ENCODE peak calls at places on chromosome 9, in seven cellular contexts. P, G, N, I, F, R and H are unnamed samples.

GRCh38 chr9:109600142-109600541 is 102.0 kb upstream of the PTPN3 start:
- DNase-seq in P (no peak), G (peak; percentile 78), N (peak; percentile 62), I (peak; percentile 97), F (peak; percentile 56), R (peak; percentile 92), H (no peak)

GRCh38 chr9:6910032-6910431 is 152.3 kb downstream of the KDM4C start:
- DNase-seq in P (no peak), G (peak; percentile 25), N (no peak), I (no peak), F (peak; percentile 56), R (no peak), H (no peak)

GRCh38 chr9:105187781-105188180 is 56.7 kb upstream of the SLC44A1 start:
- DNase-seq in P (no peak), G (peak; percentile 90), N (no peak), I (no peak), F (peak; percentile 93), R (peak; percentile 76), H (no peak)

GRCh38 chr9:25658587-25658986 is 19.7 kb downstream of the TUSC1 start:
- DNase-seq in P (no peak), G (no peak), N (no peak), I (no peak), F (peak; percentile 2), R (no peak), H (no peak)

GRCh38 chr9:114371986-114372917 is 15.5 kb downstream of the AKNA start:
- DNase-seq in P (no peak), G (no peak), N (no peak), I (no peak), F (peak; percentile 22), R (no peak), H (no peak)

GRCh38 chr9:126915281-126915816 is 767 bp downstream of the RALGPS1 start:
- DNase-seq in P (no peak), G (no peak), N (no peak), I (no peak), F (no peak), R (no peak), H (no peak)

GRCh38 chr9:130303613-130304055 is 38.1 kb downstream of the HMCN2 start:
- DNase-seq in P (no peak), G (no peak), N (peak; percentile 51), I (no peak), F (no peak), R (no peak), H (no peak)

GRCh38 chr9:14433293-14433818 is 119.4 kb upstream of the NFIB start:
- DNase-seq in P (no peak), G (no peak), N (no peak), I (no peak), F (peak; percentile 38), R (no peak), H (no peak)

GRCh38 chr9:131500939-131501541 is 1.7 kb upstream of the POMT1 start:
- DNase-seq in P (no peak), G (peak; percentile 70), N (peak; percentile 48), I (peak; percentile 20), F (peak; percentile 49), R (peak; percentile 61), H (no peak)

GRCh38 chr9:133396952-133397351 is 20.8 kb downstream of the STKLD1 start:
- DNase-seq in P (no peak), G (no peak), N (peak; percentile 47), I (peak; percentile 45), F (peak; percentile 15), R (no peak), H (no peak)

GRCh38 chr9:129204840-129205239 is 26.8 kb upstream of the IER5L start:
- DNase-seq in P (no peak), G (peak; percentile 23), N (no peak), I (no peak), F (no peak), R (no peak), H (no peak)

GRCh38 chr9:105103776-105104175 is 140.7 kb upstream of the SLC44A1 start:
- DNase-seq in P (no peak), G (no peak), N (no peak), I (no peak), F (peak; percentile 49), R (no peak), H (no peak)

GRCh38 chr9:27335088-27335487 is 38.1 kb upstream of the EQTN start:
- DNase-seq in P (no peak), G (no peak), N (no peak), I (no peak), F (no peak), R (no peak), H (no peak)

GRCh38 chr9:78871452-78872331 is 574.8 kb downstream of the PSAT1 start:
- DNase-seq in P (no peak), G (peak; percentile 95), N (no peak), I (peak; percentile 39), F (peak; percentile 91), R (peak; percentile 68), H (no peak)

GRCh38 chr9:6644346-6645152 is 980 bp downstream of the GLDC start:
- DNase-seq in P (no peak), G (no peak), N (no peak), I (no peak), F (no peak), R (no peak), H (no peak)

GRCh38 chr9:3676766-3677165 is 151.0 kb upstream of the RFX3 start:
- DNase-seq in P (no peak), G (no peak), N (no peak), I (no peak), F (no peak), R (no peak), H (no peak)

GRCh38 chr9:35385042-35385441 is 104.9 kb upstream of the RUSC2 start:
- DNase-seq in P (no peak), G (peak; percentile 81), N (no peak), I (peak; percentile 43), F (peak; percentile 76), R (peak; percentile 31), H (no peak)

GRCh38 chr9:34863426-34863825 is 94.7 kb upstream of the PHF24 start:
- DNase-seq in P (no peak), G (no peak), N (no peak), I (no peak), F (no peak), R (no peak), H (no peak)

GRCh38 chr9:6759114-6759977 is 1.6 kb downstream of the KDM4C start:
- DNase-seq in P (no peak), G (peak; percentile 89), N (no peak), I (no peak), F (peak; percentile 89), R (peak; percentile 38), H (peak; percentile 53)

GRCh38 chr9:127898433-127899199 is 787 bp downstream of the ST6GALNAC6 start:
- DNase-seq in P (peak; percentile 83), G (peak; percentile 95), N (peak; percentile 74), I (peak; percentile 56), F (peak; percentile 77), R (peak; percentile 77), H (no peak)

GRCh38 chr9:91256235-91256634 is 105.5 kb downstream of the AUH start:
- DNase-seq in P (no peak), G (no peak), N (no peak), I (no peak), F (no peak), R (no peak), H (no peak)
- H3K4me3 ChIP-seq in P (no peak overlapping the region), G (no peak overlapping the region), N (no peak overlapping the region), I (no peak overlapping the region), F (no peak overlapping the region), R (no peak overlapping the region), H (no peak overlapping the region)

DNA sequence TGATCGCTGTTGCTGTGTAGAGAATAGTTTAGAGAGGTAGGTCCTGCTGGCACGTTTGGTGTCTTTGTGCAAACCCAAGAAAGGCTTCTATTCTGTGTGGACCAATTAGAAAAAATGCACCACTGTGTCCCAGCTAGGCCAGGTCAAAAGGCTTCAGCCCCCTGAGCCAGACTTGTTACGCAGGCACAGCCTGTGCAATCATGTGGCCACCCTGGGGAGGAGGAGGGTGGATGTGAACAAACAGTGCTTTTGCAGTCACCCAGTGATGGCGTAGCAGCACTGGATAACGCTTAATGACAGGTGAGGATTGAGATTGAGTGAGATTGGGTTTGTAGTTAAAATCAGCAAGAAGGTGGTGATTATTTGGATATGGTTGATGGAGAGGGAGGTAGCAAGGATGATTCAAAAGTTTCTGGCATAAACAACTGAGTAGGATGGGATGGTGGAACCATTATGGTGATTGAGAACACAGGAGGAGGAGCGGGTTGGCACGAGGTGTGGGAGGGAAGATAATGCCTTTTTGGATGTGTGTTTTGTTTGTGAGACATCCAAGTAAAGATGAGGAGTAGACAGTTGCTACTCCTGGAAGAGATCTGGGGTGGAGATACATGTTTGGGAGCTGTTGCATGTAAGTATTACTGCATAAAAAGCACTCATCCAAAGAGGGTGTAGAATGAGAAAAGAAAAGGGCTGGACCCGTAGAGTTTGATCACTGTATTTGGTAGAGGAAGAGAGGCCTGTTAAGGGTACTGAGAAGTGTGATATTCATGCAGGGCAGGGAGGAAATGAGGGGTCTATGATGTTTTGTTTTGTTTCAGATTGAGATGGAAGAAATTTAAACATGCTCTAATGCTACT is 6.7 kb downstream of the GCNT1 start:
- DNase-seq in P (no peak), G (no peak), N (no peak), I (peak; percentile 4), F (no peak), R (no peak), H (no peak)
- H3K4me3 ChIP-seq in P (no peak overlapping the region), G (no peak overlapping the region), N (no peak overlapping the region), I (no peak overlapping the region), F (no peak overlapping the region), R (no peak overlapping the region), H (no peak overlapping the region)

GRCh38 chr9:75063556-75064305 is 24.2 kb downstream of the NMRK1 start:
- DNase-seq in P (no peak), G (no peak), N (no peak), I (no peak), F (peak; percentile 32), R (no peak), H (no peak)
- H3K4me3 ChIP-seq in P (no peak overlapping the region), G (no peak overlapping the region), N (no peak overlapping the region), I (no peak overlapping the region), F (no peak overlapping the region), R (no peak overlapping the region), H (no peak overlapping the region)

GRCh38 chr9:97925497-97926334 is 3.4 kb upstream of the TRMO start:
- DNase-seq in P (no peak), G (no peak), N (no peak), I (no peak), F (no peak), R (no peak), H (no peak)
- H3K4me3 ChIP-seq in P (no peak overlapping the region), G (no peak overlapping the region), N (no peak overlapping the region), I (no peak overlapping the region), F (no peak overlapping the region), R (no peak overlapping the region), H (no peak overlapping the region)

GRCh38 chr9:686381-686813 is 155.1 kb upstream of the DMRT1 start:
- DNase-seq in P (no peak), G (peak; percentile 83), N (no peak), I (peak; percentile 15), F (peak; percentile 78), R (peak; percentile 27), H (no peak)

GRCh38 chr9:682633-683508 is 158.6 kb upstream of the DMRT1 start:
- DNase-seq in P (no peak), G (no peak), N (no peak), I (no peak), F (peak; percentile 54), R (no peak), H (no peak)

GRCh38 chr9:684055-684949 is 157.2 kb upstream of the DMRT1 start:
- DNase-seq in P (no peak), G (peak; percentile 73), N (no peak), I (peak; percentile 53), F (peak; percentile 56), R (peak; percentile 43), H (no peak)

GRCh38 chr9:684950-685340 is 156.6 kb upstream of the DMRT1 start:
- DNase-seq in P (no peak), G (peak; percentile 69), N (no peak), I (peak; percentile 56), F (peak; percentile 85), R (peak; percentile 72), H (no peak)

GRCh38 chr9:683509-684021 is 157.9 kb upstream of the DMRT1 start:
- DNase-seq in P (no peak), G (no peak), N (no peak), I (no peak), F (no peak), R (no peak), H (no peak)
- H3K4me3 ChIP-seq in P (no peak overlapping the region), G (peak overlapping the region; percentile 65), N (no peak overlapping the region), I (no peak overlapping the region), F (no peak overlapping the region), R (no peak overlapping the region), H (no peak overlapping the region)